ENCODE peak calls at places on chromosomes 11 and 22, in eight cellular contexts. S, X, B, M, R, F, C and Z are unnamed samples.
A peak's percentile ranks its signal among the peaks of the same experiment; 100 is the strongest.

GRCh38 chr11:17575431-17576425 is 28.7 kb downstream of the OTOG start:
- DNase-seq in S (no peak), X (no peak), B (no peak), M (no peak), R (no peak), F (no peak), C (no peak), Z (no peak)

GRCh38 chr11:126123686-126124085 is 61.0 kb upstream of the CDON start:
- DNase-seq in S (no peak), X (no peak), B (no peak), M (no peak), R (no peak), F (no peak), C (no peak), Z (no peak)

GRCh38 chr11:12402027-12402426 is 24.7 kb downstream of the PARVA start:
- DNase-seq in S (no peak), X (no peak), B (no peak), M (no peak), R (no peak), F (no peak), C (no peak), Z (no peak)

GRCh38 chr11:124739479-124740276 is at the start of gene NRGN:
- DNase-seq in S (peak; percentile 85), X (peak; percentile 74), B (peak; percentile 71), M (peak; percentile 82), R (peak; percentile 73), F (peak; percentile 98), C (peak; percentile 78), Z (peak; percentile 88)

GRCh38 chr22:39674536-39674935 is 104.0 kb downstream of the CACNA1I start:
- DNase-seq in S (no peak), X (no peak), B (no peak), M (peak; percentile 4), R (no peak), F (no peak), C (no peak), Z (no peak)

GRCh38 chr11:2589538-2589934 is 110.3 kb downstream of the KCNQ1OT1 start:
- DNase-seq in S (no peak), X (no peak), B (no peak), M (no peak), R (no peak), F (no peak), C (no peak), Z (no peak)

GRCh38 chr11:10518891-10519290 is 22.1 kb downstream of the RNF141 start:
- DNase-seq in S (no peak), X (no peak), B (no peak), M (no peak), R (no peak), F (no peak), C (no peak), Z (no peak)

GRCh38 chr11:71929491-71929890 is 645 bp downstream of the RNF121 start:
- DNase-seq in S (no peak), X (no peak), B (no peak), M (no peak), R (no peak), F (no peak), C (no peak), Z (no peak)

GRCh38 chr11:134529212-134530096 is 117.4 kb upstream of the B3GAT1 start:
- DNase-seq in S (no peak), X (no peak), B (no peak), M (no peak), R (no peak), F (no peak), C (no peak), Z (no peak)

GRCh38 chr11:35282226-35282882 is 137.0 kb downstream of the SLC1A2 start:
- DNase-seq in S (no peak), X (no peak), B (no peak), M (peak; percentile 63), R (no peak), F (no peak), C (no peak), Z (no peak)

GRCh38 chr22:36324414-36324813 is 63.4 kb downstream of the MYH9 start:
- DNase-seq in S (no peak), X (no peak), B (no peak), M (no peak), R (no peak), F (no peak), C (no peak), Z (no peak)

GRCh38 chr11:64384981-64385952 is 26.3 kb downstream of the RPS6KA4 start:
- DNase-seq in S (no peak), X (no peak), B (no peak), M (no peak), R (no peak), F (no peak), C (no peak), Z (no peak)

GRCh38 chr11:73752903-73753302 is 8.0 kb downstream of the RAB6A start:
- DNase-seq in S (no peak), X (no peak), B (no peak), M (peak; percentile 32), R (no peak), F (peak; percentile 5), C (no peak), Z (no peak)

GRCh38 chr11:9858218-9858617 is 194.3 kb downstream of the SWAP70 start:
- DNase-seq in S (no peak), X (no peak), B (no peak), M (no peak), R (no peak), F (no peak), C (no peak), Z (no peak)

GRCh38 chr11:11569936-11570491 is 51.8 kb downstream of the GALNT18 start:
- DNase-seq in S (no peak), X (no peak), B (no peak), M (no peak), R (no peak), F (no peak), C (no peak), Z (no peak)

GRCh38 chr22:43424201-43424600 is 12.4 kb downstream of the MPPED1 start:
- DNase-seq in S (no peak), X (no peak), B (no peak), M (no peak), R (no peak), F (no peak), C (no peak), Z (no peak)

GRCh38 chr11:57249384-57250319 is 12.6 kb upstream of the APLNR start:
- DNase-seq in S (peak; percentile 31), X (no peak), B (no peak), M (peak; percentile 38), R (peak; percentile 14), F (peak; percentile 74), C (peak; percentile 13), Z (peak; percentile 15)

GRCh38 chr22:21042978-21043855 is 2.5 kb upstream of the LRRC74B start:
- DNase-seq in S (no peak), X (no peak), B (no peak), M (no peak), R (no peak), F (no peak), C (no peak), Z (no peak)

GRCh38 chr11:32334822-32335221 is 100.5 kb downstream of the WT1 start:
- DNase-seq in S (peak; percentile 46), X (no peak), B (no peak), M (no peak), R (no peak), F (peak; percentile 67), C (no peak), Z (no peak)

GRCh38 chr11:34719303-34719848 is 98.5 kb downstream of the EHF start:
- DNase-seq in S (no peak), X (no peak), B (no peak), M (peak; percentile 2), R (no peak), F (no peak), C (no peak), Z (no peak)

GRCh38 chr11:1928891-1929541 is 9.5 kb downstream of the TNNT3 start:
- DNase-seq in S (no peak), X (no peak), B (no peak), M (no peak), R (no peak), F (peak; percentile 1), C (no peak), Z (no peak)

GRCh38 chr11:78354741-78355705 is 62.6 kb downstream of the GAB2 start:
- DNase-seq in S (no peak), X (no peak), B (no peak), M (no peak), R (no peak), F (peak; percentile 59), C (no peak), Z (no peak)
- H3K27ac ChIP-seq in S (no peak overlapping the region), X (no peak overlapping the region), B (no peak overlapping the region), M (no peak overlapping the region), R (no peak overlapping the region), F (peak overlapping the region; percentile 62), C (peak overlapping the region; percentile 38), Z (peak overlapping the region; percentile 6)

GRCh38 chr11:102419181-102419580 is 33.4 kb downstream of the TMEM123 start:
- DNase-seq in S (no peak), X (no peak), B (no peak), M (no peak), R (no peak), F (no peak), C (no peak), Z (no peak)
- H3K27ac ChIP-seq in S (no peak overlapping the region), X (no peak overlapping the region), B (no peak overlapping the region), M (no peak overlapping the region), R (no peak overlapping the region), F (no peak overlapping the region), C (no peak overlapping the region), Z (peak overlapping the region; percentile 93)

DNA sequence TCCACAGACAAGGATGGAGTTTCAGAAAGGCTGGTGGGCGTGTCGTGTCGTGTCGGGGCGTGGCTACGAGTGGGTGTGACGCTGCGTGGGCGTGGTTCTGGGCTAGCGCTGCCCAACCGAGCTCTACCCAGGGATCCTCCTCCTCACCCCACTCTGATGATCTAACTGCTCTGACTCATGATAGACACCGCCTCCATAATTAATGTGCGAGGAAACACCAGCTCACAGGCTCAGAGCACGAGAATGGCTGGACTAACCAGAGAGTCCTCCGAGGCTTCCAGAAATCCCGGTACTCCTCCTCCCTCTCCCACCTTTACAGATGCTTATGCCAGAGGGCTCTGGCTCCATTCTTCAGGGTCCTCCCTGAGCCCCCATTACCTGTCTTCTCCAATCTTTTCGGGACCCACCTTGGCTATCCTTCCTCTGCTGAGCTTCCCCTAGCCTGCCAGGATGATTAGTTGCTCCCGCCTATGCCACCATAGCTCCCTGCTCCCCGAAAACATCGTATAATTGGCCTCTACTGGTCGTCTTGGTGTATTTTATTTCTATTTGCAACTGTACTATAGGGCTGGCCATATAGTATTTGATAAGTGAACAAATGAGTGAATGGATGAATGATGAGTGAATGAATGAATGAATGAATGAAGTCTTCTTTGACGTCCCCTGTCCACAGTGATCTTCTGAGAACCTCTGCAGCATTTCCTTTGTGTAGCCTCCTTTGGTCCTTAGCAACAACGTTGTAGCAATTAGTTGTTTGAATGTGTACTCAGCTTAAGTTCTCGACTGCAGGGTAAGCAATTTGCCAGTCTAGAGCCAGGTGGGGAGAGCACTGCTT is 21.7 kb downstream of the TMPRSS13 start:
- DNase-seq in S (peak; percentile 65), X (peak; percentile 89), B (peak; percentile 18), M (peak; percentile 93), R (peak; percentile 40), F (peak; percentile 70), C (peak; percentile 37), Z (peak; percentile 19)
- H3K27ac ChIP-seq in S (peak overlapping the region; percentile 66), X (no peak overlapping the region), B (no peak overlapping the region), M (peak overlapping the region; percentile 45), R (no peak overlapping the region), F (no peak overlapping the region), C (peak overlapping the region; percentile 72), Z (no peak overlapping the region)

DNA sequence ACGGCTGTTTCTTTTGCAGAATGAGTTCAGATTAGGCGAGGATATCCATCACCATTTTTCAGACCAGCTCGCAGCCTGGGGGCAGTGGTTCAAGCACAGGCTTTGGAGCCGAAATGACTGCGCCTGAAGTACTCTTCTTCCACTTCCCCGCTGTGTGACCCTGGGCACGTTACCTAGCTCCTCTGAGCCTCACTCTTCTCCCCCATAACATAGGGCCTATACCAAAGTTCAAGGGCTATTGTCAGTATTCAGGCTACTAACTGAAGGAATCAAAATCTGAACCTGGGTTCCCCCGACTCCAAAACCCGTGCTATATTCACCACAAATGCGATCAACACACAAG is 373 bp downstream of the MRPL21 start:
- DNase-seq in S (no peak), X (no peak), B (no peak), M (no peak), R (no peak), F (peak; percentile 15), C (no peak), Z (no peak)
- H3K27ac ChIP-seq in S (peak overlapping the region; percentile 94), X (no peak overlapping the region), B (peak overlapping the region; percentile 71), M (peak overlapping the region; percentile 76), R (peak overlapping the region; percentile 86), F (no peak overlapping the region), C (peak overlapping the region; percentile 67), Z (peak overlapping the region; percentile 31)